ENCODE peak calls at places on chromosome 14, in six cellular contexts. K is body of pancreas, N is mesendoderm, S is hepatocyte, O is fibroblast of lung, Y is heart right ventricle. G is an unnamed sample.

GRCh38 chr14:56918849-56919574 is 108.7 kb upstream of the OTX2 start:
- DNase-seq in Y (no peak), S (no peak), O (no peak), K (no peak), N (no peak), G (no peak)

GRCh38 chr14:69648480-69649414 is 37.4 kb downstream of the SUSD6 start:
- DNase-seq in Y (no peak), N (no peak), K (no peak), O (peak; percentile 81), S (peak; percentile 48), G (no peak)

GRCh38 chr14:38137005-38137404 is 70.7 kb upstream of the SSTR1 start:
- DNase-seq in O (no peak), K (no peak), S (no peak), N (no peak), Y (no peak), G (no peak)

GRCh38 chr14:55052259-55052930 is 948 bp downstream of the MAPK1IP1L start:
- DNase-seq in O (peak; percentile 47), Y (no peak), S (peak; percentile 23), K (no peak), N (no peak), G (no peak)

GRCh38 chr14:72638021-72638420 is 255.9 kb downstream of the DPF3 start:
- DNase-seq in Y (no peak), O (peak; percentile 89), S (no peak), N (no peak), K (no peak), G (no peak)

GRCh38 chr14:72679106-72679505 is 214.8 kb downstream of the DPF3 start:
- DNase-seq in K (no peak), O (peak; percentile 67), Y (peak; percentile 34), N (no peak), S (no peak), G (no peak)

GRCh38 chr14:73198253-73198652 is 39.1 kb upstream of the PAPLN start:
- DNase-seq in O (no peak), Y (no peak), S (no peak), K (no peak), N (no peak), G (no peak)

GRCh38 chr14:97106609-97107008 is 309.4 kb downstream of the VRK1 start:
- DNase-seq in S (no peak), N (no peak), K (no peak), Y (no peak), O (no peak), G (no peak)

GRCh38 chr14:67729072-67729561 is 27.4 kb downstream of the RDH12 start:
- DNase-seq in S (peak; percentile 58), O (no peak), Y (no peak), K (peak; percentile 55), N (peak; percentile 73), G (no peak)

GRCh38 chr14:45377201-45377600 is 124.2 kb upstream of the MIS18BP1 start:
- DNase-seq in K (no peak), S (no peak), O (peak; percentile 1), Y (no peak), N (peak; percentile 63), G (no peak)

GRCh38 chr14:22039938-22040780 is 366.5 kb upstream of the OR4E1 start:
- DNase-seq in Y (no peak), K (no peak), N (peak; percentile 8), O (no peak), S (peak; percentile 20), G (peak; percentile 61)

GRCh38 chr14:91038439-91038838 is 22.0 kb downstream of the RPS6KA5 start:
- DNase-seq in N (no peak), Y (no peak), S (no peak), O (peak; percentile 71), K (no peak), G (no peak)

GRCh38 chr14:94100847-94101246 is 9.7 kb upstream of the IFI27 start:
- DNase-seq in Y (no peak), K (no peak), S (peak; percentile 51), N (peak; percentile 57), O (peak; percentile 72), G (no peak)

GRCh38 chr14:89625988-89626806 is 209.2 kb upstream of the FOXN3 start:
- DNase-seq in N (peak; percentile 74), O (no peak), Y (no peak), K (no peak), S (no peak), G (no peak)

GRCh38 chr14:29235991-29236390 is 469.4 kb downstream of the FOXG1 start:
- DNase-seq in K (no peak), S (no peak), Y (no peak), O (peak; percentile 34), N (no peak), G (no peak)

GRCh38 chr14:96253140-96253539 is 2.9 kb upstream of the BDKRB1 start:
- DNase-seq in S (peak; percentile 78), K (no peak), N (peak; percentile 90), O (peak; percentile 97), Y (no peak), G (no peak)

GRCh38 chr14:35403085-35403396 is 1.5 kb downstream of the NFKBIA start:
- DNase-seq in Y (peak; percentile 32), O (peak; percentile 75), S (peak; percentile 33), N (no peak), K (peak; percentile 46), G (no peak)

GRCh38 chr14:102120888-102121287 is 18.8 kb upstream of the WDR20 start:
- DNase-seq in O (no peak), Y (no peak), K (no peak), N (no peak), S (no peak), G (no peak)

GRCh38 chr14:80587096-80587724 is 354.3 kb downstream of the CEP128 start:
- DNase-seq in K (peak; percentile 11), Y (no peak), O (peak; percentile 70), N (peak; percentile 60), S (peak; percentile 28), G (peak; percentile 11)

GRCh38 chr14:63282997-63283396 is 35.7 kb downstream of the GPHB5 start:
- DNase-seq in S (no peak), Y (no peak), N (no peak), K (no peak), O (no peak), G (no peak)
- H3K4me3 ChIP-seq in S (no peak overlapping the region), Y (no peak overlapping the region), N (no peak overlapping the region), K (no peak overlapping the region), O (peak overlapping the region; percentile 14), G (no peak overlapping the region)

DNA sequence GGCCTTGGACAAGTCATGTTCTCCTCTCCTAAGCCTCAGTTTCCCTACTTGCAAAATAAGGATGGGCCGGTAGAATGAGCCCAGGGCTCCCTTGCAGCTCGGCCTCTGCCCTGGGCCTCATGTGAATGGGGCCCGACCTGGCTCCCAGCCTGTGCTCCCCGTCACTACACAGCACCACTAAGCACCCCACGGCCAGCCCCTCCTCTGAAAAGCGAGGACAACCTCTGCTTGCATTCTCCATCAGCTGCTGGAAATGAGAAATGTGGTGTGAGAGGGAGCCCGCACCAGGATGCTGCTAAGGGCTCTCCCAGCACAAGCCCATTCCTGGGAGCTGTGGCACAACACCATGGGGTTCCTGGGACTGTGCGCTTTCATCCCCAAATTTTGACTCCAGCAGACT is 10.2 kb downstream of the SLC25A47 start:
- DNase-seq in N (no peak), S (no peak), Y (no peak), K (no peak), O (no peak), G (no peak)
- H3K4me3 ChIP-seq in N (no peak overlapping the region), S (no peak overlapping the region), Y (no peak overlapping the region), K (no peak overlapping the region), O (no peak overlapping the region), G (no peak overlapping the region)

GRCh38 chr14:74251546-74252030 is 12.3 kb downstream of the VSX2 start:
- DNase-seq in S (peak; percentile 86), Y (peak; percentile 64), N (peak; percentile 79), O (peak; percentile 65), K (peak; percentile 79), G (peak; percentile 85)
- H3K4me3 ChIP-seq in S (no peak overlapping the region), Y (peak overlapping the region; percentile 36), N (no peak overlapping the region), O (peak overlapping the region; percentile 46), K (peak overlapping the region; percentile 3), G (peak overlapping the region; percentile 54)

GRCh38 chr14:79408696-79409095 is 802.6 kb downstream of the DIO2 start:
- DNase-seq in Y (no peak), K (no peak), S (no peak), N (no peak), O (no peak), G (no peak)
- H3K4me3 ChIP-seq in Y (no peak overlapping the region), K (no peak overlapping the region), S (no peak overlapping the region), N (no peak overlapping the region), O (no peak overlapping the region), G (no peak overlapping the region)

GRCh38 chr14:61388976-61389576 is 67.7 kb downstream of the PRKCH start:
- DNase-seq in N (no peak), O (peak; percentile 8), S (no peak), Y (no peak), K (no peak), G (peak; percentile 35)
- H3K4me3 ChIP-seq in N (no peak overlapping the region), O (no peak overlapping the region), S (no peak overlapping the region), Y (no peak overlapping the region), K (no peak overlapping the region), G (no peak overlapping the region)

DNA sequence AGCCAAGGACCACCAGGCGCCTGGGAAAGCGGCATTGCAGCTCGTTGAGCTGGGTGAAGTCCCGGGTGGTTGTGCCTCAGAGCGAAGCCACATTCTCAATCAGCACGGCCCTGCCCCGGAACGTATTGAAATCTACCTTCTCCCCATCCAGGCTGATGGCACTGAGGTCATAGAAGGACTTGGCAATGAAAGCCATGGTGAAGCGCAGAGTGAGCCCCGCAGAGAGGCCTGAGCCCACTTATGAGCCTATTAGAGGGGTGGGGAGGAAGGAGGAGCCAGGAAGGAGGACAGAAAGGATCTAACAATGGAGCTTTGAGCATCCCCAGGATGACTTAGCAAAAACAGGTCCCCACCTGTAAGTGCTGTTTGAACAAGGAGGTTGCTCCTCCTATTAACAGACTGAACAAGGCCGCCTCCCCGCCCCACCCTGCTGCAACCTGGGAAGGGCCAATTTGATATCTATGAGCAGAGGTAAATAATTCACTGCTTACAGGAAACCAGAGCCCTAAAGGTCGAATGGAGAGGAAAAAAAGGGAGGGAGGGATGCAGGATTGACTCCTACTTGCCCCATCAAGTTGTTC is at the start of gene GPX2:
- DNase-seq in K (peak; percentile 80), Y (no peak), N (peak; percentile 69), S (peak; percentile 73), O (no peak), G (no peak)
- H3K4me3 ChIP-seq in K (no peak within 1 kb of the TSS), Y (no peak within 1 kb of the TSS), N (no peak within 1 kb of the TSS), S (peak within 1 kb of the TSS; percentile 5), O (no peak within 1 kb of the TSS), G (no peak within 1 kb of the TSS)

DNA sequence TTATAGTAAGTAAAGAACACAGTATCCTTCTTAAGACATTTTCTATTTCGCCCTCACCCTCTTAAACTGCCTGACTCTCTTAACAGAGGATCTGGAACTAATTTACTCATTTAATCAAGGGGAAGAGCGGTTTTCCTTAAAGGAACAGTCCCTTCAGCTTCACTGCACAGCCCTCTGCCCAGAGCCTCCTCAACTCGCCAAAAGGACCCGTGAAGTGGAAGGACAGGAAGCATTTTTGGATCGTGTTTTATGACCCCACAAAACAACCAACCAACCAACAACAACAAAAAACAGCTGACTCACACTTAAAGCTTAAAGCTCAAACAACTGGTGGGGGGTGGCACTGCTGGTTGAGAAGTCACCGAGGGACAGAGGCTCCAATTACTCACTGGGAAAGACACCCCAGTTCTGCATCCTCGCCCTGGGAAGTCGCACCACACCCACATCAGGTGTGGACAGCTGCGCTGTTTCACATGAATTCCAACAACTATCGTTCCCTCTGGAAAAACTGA is 35.7 kb downstream of the NID2 start:
- DNase-seq in Y (no peak), N (peak; percentile 44), O (peak; percentile 68), K (peak; percentile 52), S (no peak), G (no peak)
- H3K4me3 ChIP-seq in Y (no peak overlapping the region), N (no peak overlapping the region), O (peak overlapping the region; percentile 11), K (no peak overlapping the region), S (no peak overlapping the region), G (no peak overlapping the region)

GRCh38 chr14:76352639-76353281 is 23.2 kb upstream of the ESRRB start:
- DNase-seq in Y (peak; percentile 68), N (peak; percentile 69), O (peak; percentile 39), K (peak; percentile 47), S (peak; percentile 84), G (peak; percentile 46)
- H3K4me3 ChIP-seq in Y (peak overlapping the region; percentile 17), N (no peak overlapping the region), O (peak overlapping the region; percentile 37), K (no peak overlapping the region), S (no peak overlapping the region), G (no peak overlapping the region)

GRCh38 chr14:104682107-104682593 is 7.3 kb upstream of the INF2 start:
- DNase-seq in S (no peak), Y (no peak), K (no peak), N (peak; percentile 100), O (no peak), G (no peak)
- H3K4me3 ChIP-seq in S (no peak overlapping the region), Y (peak overlapping the region; percentile 16), K (no peak overlapping the region), N (no peak overlapping the region), O (peak overlapping the region; percentile 54), G (no peak overlapping the region)

G was measured in DND-41.